ENCODE peak calls at places on chromosomes 5 and 9, in five cellular contexts. C is naive thymus-derived CD4-positive, alpha-beta T cell; Z is heart left ventricle; H is H1; D is esophagus squamous epithelium. K is an unnamed sample.

GRCh38 chr9:72883867-72884266 is 69.0 kb downstream of the ALDH1A1 start:
- DNase-seq in C (no peak), Z (no peak), H (no peak), D (no peak), K (no peak)

GRCh38 chr5:139481122-139481533 is 1.4 kb downstream of the STING1 start:
- DNase-seq in C (no peak), Z (peak; percentile 58), H (no peak), D (no peak), K (no peak)

GRCh38 chr5:81132381-81132780 is 100.7 kb upstream of the CKMT2 start:
- DNase-seq in C (no peak), Z (no peak), H (no peak), D (no peak), K (no peak)

GRCh38 chr5:112348387-112348786 is 70.7 kb downstream of the EPB41L4A start:
- DNase-seq in C (no peak), Z (no peak), H (no peak), D (no peak), K (no peak)

GRCh38 chr9:86503926-86504325 is 149.7 kb upstream of the TUT7 start:
- DNase-seq in C (no peak), Z (no peak), H (no peak), D (no peak), K (no peak)

GRCh38 chr5:150082889-150083288 is 3.5 kb downstream of the CSF1R start:
- DNase-seq in C (no peak), Z (no peak), H (peak; percentile 37), D (no peak), K (no peak)

GRCh38 chr9:93116049-93116961 is 17.7 kb downstream of the NINJ1 start:
- DNase-seq in C (no peak), Z (peak; percentile 82), H (no peak), D (no peak), K (peak; percentile 70)

GRCh38 chr9:78314953-78315870 is 18.3 kb downstream of the PSAT1 start:
- DNase-seq in C (no peak), Z (no peak), H (peak; percentile 35), D (no peak), K (no peak)

GRCh38 chr9:38289486-38290275 is 102.8 kb upstream of the ALDH1B1 start:
- DNase-seq in C (no peak), Z (no peak), H (no peak), D (no peak), K (no peak)

GRCh38 chr9:36791204-36791948 is 218.7 kb downstream of the MELK start:
- DNase-seq in C (no peak), Z (no peak), H (no peak), D (no peak), K (no peak)

GRCh38 chr9:34463901-34464232 is 5.3 kb downstream of the DNAI1 start:
- DNase-seq in C (no peak), Z (no peak), H (no peak), D (no peak), K (no peak)

GRCh38 chr5:78182838-78183237 is 111.7 kb downstream of the AP3B1 start:
- DNase-seq in C (no peak), Z (no peak), H (no peak), D (no peak), K (no peak)

GRCh38 chr9:27125030-27125429 is 16.0 kb downstream of the TEK start:
- DNase-seq in C (no peak), Z (peak; percentile 72), H (no peak), D (no peak), K (no peak)

GRCh38 chr5:168328804-168329203 is 37.4 kb downstream of the WWC1 start:
- DNase-seq in C (no peak), Z (no peak), H (peak; percentile 69), D (no peak), K (no peak)

GRCh38 chr5:168327019-168327421 is 35.6 kb downstream of the WWC1 start:
- DNase-seq in C (no peak), Z (no peak), H (no peak), D (no peak), K (no peak)

GRCh38 chr5:168327451-168327850 is 36.0 kb downstream of the WWC1 start:
- DNase-seq in C (no peak), Z (no peak), H (no peak), D (no peak), K (no peak)

GRCh38 chr5:168329302-168329701 is 37.9 kb downstream of the WWC1 start:
- DNase-seq in C (no peak), Z (no peak), H (no peak), D (no peak), K (no peak)

DNA sequence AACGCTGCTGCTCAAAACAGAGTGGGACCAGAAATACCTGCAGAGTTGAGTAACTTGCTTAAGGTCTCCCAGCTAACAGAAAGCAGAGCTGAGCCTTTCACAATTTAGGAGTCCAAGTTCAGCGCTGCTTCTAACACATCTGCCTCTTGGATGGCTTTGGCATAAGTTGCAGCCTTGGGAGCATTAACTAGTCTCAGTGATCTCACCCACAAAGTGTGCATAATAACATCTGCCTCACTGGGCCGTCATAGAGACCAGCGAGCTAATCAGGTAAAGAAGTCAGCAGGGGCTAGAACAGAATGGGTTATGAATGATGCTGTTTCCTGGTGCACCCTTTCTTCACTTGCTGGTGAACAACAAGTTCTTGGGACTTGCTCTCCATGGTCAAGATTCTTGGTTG is 36.5 kb downstream of the WWC1 start:
- DNase-seq in C (no peak), Z (no peak), H (no peak), D (no peak), K (no peak)
- H3K4me1 ChIP-seq in C (no peaks in the 10 kb centered on the region), Z (no peaks in the 10 kb centered on the region), H (peaks cover 29% of the 10 kb centered on the region), D (peaks cover 5% of the 10 kb centered on the region), K (no peaks in the 10 kb centered on the region)

DNA sequence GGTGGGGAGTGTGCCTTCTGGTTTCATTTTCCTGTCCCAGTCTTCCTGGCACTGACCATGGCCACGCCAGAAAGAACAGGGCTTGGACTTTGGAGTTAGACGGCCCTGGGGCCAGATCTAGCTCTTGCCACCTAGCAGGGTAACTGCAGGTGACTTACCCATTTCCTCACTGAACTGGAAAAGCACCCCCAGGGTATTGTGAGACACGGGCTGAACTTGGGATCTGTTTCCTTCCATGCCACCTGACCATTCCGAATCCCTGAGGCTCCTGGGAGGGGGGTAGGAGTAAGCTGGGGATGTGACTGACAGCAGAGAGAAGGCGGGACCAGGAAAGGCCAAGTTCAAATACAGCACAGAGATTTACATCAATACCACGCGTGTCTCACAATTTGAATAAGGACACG is 9.4 kb downstream of the HNRNPAB start:
- DNase-seq in C (no peak), Z (no peak), H (no peak), D (no peak), K (no peak)
- H3K4me1 ChIP-seq in C (no peaks in the 10 kb centered on the region), Z (no peaks in the 10 kb centered on the region), H (peaks cover 5% of the 10 kb centered on the region), D (peaks cover 3% of the 10 kb centered on the region), K (peaks cover 7% of the 10 kb centered on the region)

DNA sequence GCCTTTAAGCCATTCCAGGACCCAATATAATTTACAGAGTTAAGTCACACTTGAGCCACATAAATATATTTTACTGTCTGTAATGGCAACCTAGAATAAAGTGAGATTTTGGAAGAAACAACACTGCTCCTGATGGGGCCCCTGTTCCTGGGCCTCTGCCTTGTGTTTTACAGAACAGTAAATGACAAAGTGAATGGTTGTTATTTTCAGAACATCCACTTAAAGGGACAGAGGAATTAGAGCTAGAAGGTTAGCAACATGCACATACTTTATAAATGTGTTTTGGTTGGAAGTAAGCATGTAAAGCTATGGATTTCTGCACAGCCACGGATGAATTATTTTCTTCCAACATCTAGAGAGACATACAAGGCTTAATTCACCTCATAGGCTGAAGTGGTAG is 3.6 kb downstream of the PTGER4 start:
- DNase-seq in C (no peak), Z (no peak), H (no peak), D (no peak), K (no peak)
- H3K4me1 ChIP-seq in C (peaks cover 17% of the 10 kb centered on the region), Z (peaks cover 12% of the 10 kb centered on the region), H (peaks cover 18% of the 10 kb centered on the region), D (peaks cover 5% of the 10 kb centered on the region), K (peaks cover 6% of the 10 kb centered on the region)

DNA sequence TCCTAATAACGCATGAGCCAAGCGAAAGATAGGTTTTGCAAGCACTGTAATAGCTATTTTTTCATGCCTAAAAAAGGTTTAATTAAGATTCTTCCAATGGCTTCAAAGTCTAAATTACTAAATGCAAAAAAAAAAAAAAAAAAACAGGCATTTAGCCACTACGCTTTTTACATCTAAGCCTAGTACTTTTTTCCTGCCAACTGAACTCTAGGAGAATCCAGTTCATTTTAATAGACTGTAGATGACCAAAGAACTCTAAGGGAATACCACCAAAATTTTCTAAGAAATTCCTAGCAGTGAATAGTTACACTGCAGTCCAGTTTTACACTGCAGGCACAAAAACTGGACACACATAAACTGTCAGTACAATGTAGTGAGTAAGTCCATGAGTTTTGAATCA is 9.8 kb downstream of the DIAPH1 start:
- DNase-seq in C (no peak), Z (no peak), H (no peak), D (no peak), K (no peak)
- H3K4me1 ChIP-seq in C (peaks cover 79% of the 10 kb centered on the region), Z (peaks cover 44% of the 10 kb centered on the region), H (no peaks in the 10 kb centered on the region), D (no peaks in the 10 kb centered on the region), K (peaks cover 42% of the 10 kb centered on the region)

DNA sequence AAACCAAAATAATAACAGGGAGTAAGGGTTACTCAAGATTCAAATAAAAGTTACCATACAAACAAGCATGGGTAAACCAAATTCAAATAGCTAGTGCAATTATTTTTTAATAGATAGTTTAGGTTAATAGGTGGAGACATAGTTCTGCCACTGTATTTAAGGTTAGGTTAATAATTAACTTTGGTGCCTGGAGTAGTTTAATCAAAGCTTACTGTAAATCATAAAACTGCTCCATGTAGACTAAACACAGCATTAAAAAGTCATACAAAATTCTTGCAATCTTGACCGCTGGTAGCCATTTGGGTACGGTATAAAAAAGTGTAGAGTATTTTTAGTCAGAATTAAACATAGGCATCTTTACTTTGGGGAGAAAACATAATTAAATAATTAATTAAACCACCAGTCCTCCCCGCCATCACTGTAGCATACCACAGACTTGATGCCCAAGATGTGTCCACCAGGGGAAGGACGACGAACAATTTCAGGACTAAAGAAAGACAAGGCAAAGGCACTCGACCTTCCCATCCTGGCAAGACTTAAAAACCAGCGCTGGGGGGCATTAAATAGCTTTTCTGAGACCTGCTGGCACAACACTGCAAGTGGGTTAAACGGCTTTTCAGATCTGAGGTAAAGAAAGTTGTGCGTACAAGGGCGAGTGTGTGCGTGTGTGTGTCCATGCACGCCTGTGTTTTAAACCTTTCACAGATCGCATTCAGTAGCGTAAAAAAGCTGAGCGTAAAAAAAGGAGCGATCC is 2.9 kb downstream of the SEMA6A start:
- DNase-seq in C (no peak), Z (no peak), H (no peak), D (no peak), K (no peak)
- H3K4me1 ChIP-seq in C (no peaks in the 10 kb centered on the region), Z (peaks cover 22% of the 10 kb centered on the region), H (peaks cover 15% of the 10 kb centered on the region), D (no peaks in the 10 kb centered on the region), K (peaks cover 44% of the 10 kb centered on the region)

DNA sequence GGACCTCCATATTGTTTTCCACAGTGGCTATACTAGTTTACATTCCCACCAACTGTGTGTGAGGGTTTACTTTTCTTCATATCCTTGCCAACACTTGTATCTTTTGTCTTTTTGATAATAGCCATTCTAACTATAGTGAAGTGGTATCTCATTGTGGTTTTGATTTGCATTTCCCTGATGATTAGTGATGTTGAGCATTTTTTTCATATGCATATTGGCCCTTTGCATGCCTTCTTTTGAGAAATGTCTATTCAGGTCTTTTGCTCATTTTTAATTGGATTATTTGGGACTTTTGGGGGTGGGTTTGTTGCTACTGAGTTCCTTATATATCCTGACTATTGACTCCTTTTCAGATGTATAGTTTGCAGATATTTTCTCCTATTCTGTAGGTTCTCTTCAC is 44.4 kb downstream of the FEM1C start:
- DNase-seq in C (no peak), Z (no peak), H (no peak), D (no peak), K (no peak)
- H3K4me1 ChIP-seq in C (no peaks in the 10 kb centered on the region), Z (no peaks in the 10 kb centered on the region), H (no peaks in the 10 kb centered on the region), D (no peaks in the 10 kb centered on the region), K (no peaks in the 10 kb centered on the region)

K was measured in tibial nerve.